ENCODE peak calls at places on chromosome 20, in six cellular contexts. X is heart right ventricle; W is ascending aorta; Z is CD8-positive, alpha-beta T cell; S is small intestine; T is transverse colon. O is an unnamed sample. For H3K36me3, the result is how much of the 10 kb centered on the place peaks cover.

GRCh38 chr20:25315418-25316210 is 67.7 kb downstream of the PYGB start:
- DNase-seq in W (peak), Z (no peak), X (no peak), S (no peak), T (peak), O (peak)

GRCh38 chr20:11051146-11051545 is 377.3 kb upstream of the JAG1 start:
- DNase-seq in S (no peak), W (no peak), X (no peak), Z (no peak), T (no peak), O (no peak)

GRCh38 chr20:34768105-34768504 is 57.3 kb downstream of the NCOA6 start:
- DNase-seq in W (no peak), S (no peak), X (no peak), Z (no peak), T (no peak), O (no peak)

GRCh38 chr20:50654899-50655298 is 36.4 kb downstream of the RIPOR3 start:
- DNase-seq in Z (no peak), X (no peak), S (no peak), W (no peak), T (no peak), O (no peak)

GRCh38 chr20:25706793-25707192 is 10.1 kb upstream of the ZNF337 start:
- DNase-seq in W (no peak), X (no peak), Z (peak), S (no peak), T (no peak), O (no peak)

GRCh38 chr20:52291109-52291508 is 99.5 kb upstream of the ZFP64 start:
- DNase-seq in Z (no peak), T (no peak), W (no peak), X (no peak), S (no peak), O (no peak)

GRCh38 chr20:51400051-51400926 is 142.2 kb downstream of the NFATC2 start:
- DNase-seq in T (peak), S (peak), Z (peak), X (no peak), W (no peak), O (no peak)

GRCh38 chr20:421685-422250 is 13.7 kb downstream of the RBCK1 start:
- DNase-seq in S (no peak), T (no peak), X (no peak), W (no peak), Z (no peak), O (no peak)

GRCh38 chr20:21102252-21102609 is 3.9 kb downstream of the LINC00237 start:
- DNase-seq in X (no peak), Z (no peak), S (peak), T (no peak), W (no peak), O (peak)

GRCh38 chr20:50924261-50924660 is 7.0 kb downstream of the ADNP start:
- DNase-seq in T (no peak), W (no peak), Z (no peak), X (no peak), S (no peak), O (no peak)

GRCh38 chr20:48858075-48858790 is 30.4 kb upstream of the PREX1 start:
- DNase-seq in T (no peak), S (no peak), Z (no peak), X (no peak), W (no peak), O (peak)

GRCh38 chr20:39670987-39671386 is 708.8 kb downstream of the DHX35 start:
- DNase-seq in X (no peak), W (no peak), Z (no peak), T (no peak), S (no peak), O (no peak)

GRCh38 chr20:59123011-59123676 is 40.5 kb upstream of the ZNF831 start:
- DNase-seq in S (peak), W (no peak), T (peak), Z (no peak), X (no peak), O (no peak)

GRCh38 chr20:48463096-48463710 is 364.6 kb downstream of the PREX1 start:
- DNase-seq in T (no peak), W (no peak), Z (no peak), X (no peak), S (no peak), O (no peak)

DNA sequence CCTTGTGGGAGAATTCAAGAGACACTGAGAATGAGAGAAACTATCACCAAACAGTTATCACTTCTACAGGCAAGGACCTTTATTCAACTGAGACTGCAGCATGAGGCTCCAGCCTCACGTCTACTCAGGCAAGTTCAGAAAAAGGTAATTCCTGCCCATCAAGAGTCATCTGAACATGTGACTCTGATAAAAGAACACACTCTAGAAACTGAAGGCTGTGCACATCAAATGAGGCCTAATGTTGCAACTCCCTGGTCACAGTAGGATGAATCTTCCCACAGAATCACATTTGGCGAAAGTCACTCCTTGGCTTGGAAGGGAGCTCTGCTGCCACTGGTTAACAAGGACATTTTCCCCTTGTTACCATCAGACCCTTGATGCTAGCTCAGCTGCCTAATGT is 71.2 kb upstream of the EMILIN3 start:
- DNase-seq in S (no peak), X (no peak), W (no peak), Z (no peak), T (no peak), O (no peak)
- H3K36me3 ChIP-seq in S (under half), X (under half), W (under half), Z (under half), T (under half), O (under half)

GRCh38 chr20:23370873-23371272 is 8.9 kb downstream of the GZF1 start:
- DNase-seq in S (no peak), T (no peak), W (no peak), X (no peak), Z (no peak), O (no peak)
- H3K36me3 ChIP-seq in S (under half), T (under half), W (half or more), X (under half), Z (under half), O (under half)

GRCh38 chr20:62281161-62281933 is 21.4 kb upstream of the ADRM1 start:
- DNase-seq in Z (no peak), X (no peak), T (no peak), S (no peak), W (no peak), O (no peak)

GRCh38 chr20:62284448-62284847 is 18.3 kb upstream of the ADRM1 start:
- DNase-seq in W (no peak), S (no peak), Z (no peak), T (no peak), X (no peak), O (no peak)

GRCh38 chr20:62280303-62280702 is 22.5 kb upstream of the ADRM1 start:
- DNase-seq in Z (no peak), T (no peak), W (no peak), S (no peak), X (no peak), O (no peak)

GRCh38 chr20:62282877-62283503 is 19.8 kb upstream of the ADRM1 start:
- DNase-seq in X (peak), Z (no peak), T (no peak), W (no peak), S (no peak), O (no peak)

DNA sequence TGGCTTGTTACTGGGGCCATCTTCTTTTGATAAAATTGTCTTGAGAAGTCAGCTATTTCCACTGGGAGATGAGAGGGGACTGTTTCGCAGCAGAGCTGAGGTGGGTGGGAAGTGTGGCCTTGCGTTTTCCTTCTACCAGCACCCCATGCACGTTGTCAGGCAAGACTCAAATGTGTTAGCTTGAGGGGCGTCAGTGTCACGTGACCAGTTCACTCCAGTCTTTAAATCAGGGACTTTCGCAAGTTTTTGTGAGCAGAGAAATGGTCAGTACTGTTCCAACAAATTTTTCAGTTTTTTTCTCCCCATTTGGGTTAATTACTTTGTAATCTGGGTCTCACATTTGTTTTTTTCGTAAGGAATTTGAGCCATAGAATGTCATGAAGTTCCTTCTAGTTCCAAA is 20.7 kb upstream of the ADRM1 start:
- DNase-seq in S (no peak), Z (no peak), X (no peak), W (no peak), T (no peak), O (no peak)
- H3K36me3 ChIP-seq in S (under half), Z (half or more), X (under half), W (half or more), T (under half), O (under half)

DNA sequence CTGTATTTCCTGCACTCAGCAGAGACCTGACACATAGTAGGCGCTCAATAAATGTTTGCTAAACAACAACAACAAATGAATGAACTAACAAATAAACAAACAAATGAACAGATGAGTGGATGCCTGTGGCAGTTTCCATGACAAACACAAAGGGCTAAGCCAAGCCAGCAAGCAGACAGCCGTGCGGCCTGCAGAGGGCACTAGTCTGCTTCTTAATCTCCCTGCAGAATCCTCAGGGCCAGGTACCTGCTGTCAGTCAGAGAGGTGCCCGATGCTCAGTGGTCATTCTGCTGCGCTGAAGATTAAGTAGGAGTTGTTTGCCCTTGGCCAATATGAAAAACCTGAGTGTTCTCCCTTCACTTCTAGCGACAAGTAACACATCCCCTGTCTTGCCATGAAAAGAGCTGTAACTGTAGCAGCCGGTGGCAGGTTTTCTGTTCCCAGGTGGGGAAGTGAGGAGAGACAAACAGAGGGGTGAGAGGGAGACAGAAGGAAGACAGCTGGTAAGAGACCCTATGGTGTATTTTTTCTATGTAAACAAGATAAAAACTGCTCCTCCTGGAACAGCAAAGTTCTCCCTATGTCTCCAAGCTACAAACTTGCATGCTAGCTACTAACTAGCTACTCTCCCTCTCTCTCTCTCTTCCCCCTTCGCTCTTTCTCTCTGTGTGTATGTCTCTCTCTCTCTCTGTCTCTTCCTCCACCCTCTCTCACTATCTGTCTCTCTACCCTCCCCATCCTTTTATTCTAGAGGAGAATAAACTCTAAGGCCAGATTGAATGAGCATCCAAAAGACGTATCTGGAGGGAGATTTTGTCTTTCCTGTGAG is at the start of gene MC3R:
- DNase-seq in T (peak), Z (peak), X (peak), W (no peak), S (peak), O (peak)
- H3K36me3 ChIP-seq in T (under half), Z (under half), X (under half), W (under half), S (under half), O (under half)

DNA sequence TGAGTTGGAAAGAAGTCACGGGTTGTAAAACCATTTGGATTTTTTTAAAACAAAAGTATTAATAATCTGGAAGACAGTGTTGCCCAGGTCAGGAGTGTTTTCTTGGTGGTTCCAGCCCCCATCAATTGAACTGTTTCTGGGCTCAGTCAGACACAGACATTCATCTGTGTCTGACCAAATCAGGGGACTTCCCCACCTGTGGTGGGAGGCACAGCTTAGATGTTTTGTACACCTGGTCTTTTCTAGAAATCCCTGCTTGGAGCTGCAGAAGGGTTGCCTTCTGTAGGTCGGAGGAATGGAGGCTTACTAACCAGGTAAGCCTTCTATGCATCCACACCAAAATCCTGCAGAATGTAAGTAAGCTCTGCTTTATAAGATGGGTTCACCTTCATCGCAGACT is 63.6 kb downstream of the CDS2 start:
- DNase-seq in T (no peak), Z (no peak), W (no peak), S (no peak), X (no peak), O (no peak)
- H3K36me3 ChIP-seq in T (under half), Z (under half), W (half or more), S (under half), X (under half), O (under half)

GRCh38 chr20:62131560-62132320 is 9.5 kb downstream of the LSM14B start:
- DNase-seq in W (no peak), S (no peak), Z (no peak), X (no peak), T (no peak), O (no peak)

GRCh38 chr20:62129731-62130531 is 7.7 kb downstream of the LSM14B start:
- DNase-seq in S (no peak), X (no peak), T (no peak), W (no peak), Z (no peak), O (no peak)

GRCh38 chr20:62127799-62128198 is 5.5 kb downstream of the LSM14B start:
- DNase-seq in X (no peak), Z (no peak), W (no peak), S (no peak), T (no peak), O (no peak)

GRCh38 chr20:62126141-62126540 is 3.9 kb downstream of the LSM14B start:
- DNase-seq in S (no peak), X (no peak), W (no peak), Z (no peak), T (no peak), O (no peak)

DNA sequence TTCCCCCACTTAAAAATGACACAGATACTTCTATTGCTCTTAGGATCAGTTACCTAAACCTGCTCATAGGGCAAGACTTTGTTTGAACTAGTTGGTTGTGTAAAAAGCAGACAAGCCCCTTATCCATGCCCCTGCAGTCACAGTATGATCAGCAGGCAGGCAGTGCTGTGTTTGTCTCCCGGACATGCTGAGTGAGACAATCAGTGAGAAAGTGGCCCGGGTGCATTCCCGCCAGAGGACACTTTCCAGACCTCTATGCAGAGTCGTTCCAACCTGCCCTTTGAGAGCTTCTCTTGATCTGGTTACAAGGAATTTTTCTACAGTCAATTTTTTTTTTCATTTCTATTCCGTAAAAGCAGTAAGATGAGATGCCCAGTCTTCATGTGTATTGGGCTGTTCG is 6.2 kb downstream of the LSM14B start:
- DNase-seq in X (no peak), W (no peak), T (no peak), Z (no peak), S (no peak), O (no peak)
- H3K36me3 ChIP-seq in X (half or more), W (half or more), T (half or more), Z (half or more), S (under half), O (under half)

GRCh38 chr20:63773571-63774347 is 34.2 kb downstream of the SLC2A4RG start:
- DNase-seq in X (no peak), W (no peak), S (no peak), Z (no peak), T (no peak), O (no peak)
- H3K36me3 ChIP-seq in X (under half), W (under half), S (under half), Z (under half), T (under half), O (under half)

GRCh38 chr20:38082894-38083293 is 49.3 kb downstream of the RPRD1B start:
- DNase-seq in X (no peak), T (no peak), S (no peak), Z (no peak), W (no peak), O (no peak)
- H3K36me3 ChIP-seq in X (under half), T (under half), S (under half), Z (under half), W (under half), O (under half)

GRCh38 chr20:62167474-62167873 is 15.4 kb upstream of the MTG2 start:
- DNase-seq in Z (no peak), X (no peak), W (no peak), T (no peak), S (no peak), O (no peak)

GRCh38 chr20:62168061-62168460 is 14.8 kb upstream of the MTG2 start:
- DNase-seq in Z (no peak), S (no peak), X (no peak), T (no peak), W (no peak), O (no peak)

GRCh38 chr20:62163986-62164762 is 18.7 kb upstream of the MTG2 start:
- DNase-seq in W (no peak), T (no peak), S (no peak), Z (no peak), X (no peak), O (no peak)

GRCh38 chr20:62164879-62165761 is 17.7 kb upstream of the MTG2 start:
- DNase-seq in X (no peak), S (no peak), T (no peak), W (no peak), Z (no peak), O (no peak)

GRCh38 chr20:62165762-62166399 is 16.9 kb upstream of the MTG2 start:
- DNase-seq in X (peak), Z (no peak), T (no peak), S (no peak), W (no peak), O (no peak)
- H3K36me3 ChIP-seq in X (under half), Z (under half), T (under half), S (under half), W (under half), O (under half)

GRCh38 chr20:45032781-45033180 is 66.5 kb downstream of the STK4 start:
- DNase-seq in S (no peak), T (no peak), W (no peak), X (no peak), Z (no peak), O (no peak)
- H3K36me3 ChIP-seq in S (under half), T (under half), W (under half), X (under half), Z (under half), O (under half)

O was measured in testis.